ENCODE peak calls at places on chromosomes 3 and 15, in five cellular contexts. A is GM12878, D is neural progenitor cell, H is adrenal gland, F is aorta. S is an unnamed sample.
A peak's percentile ranks its signal among the peaks of the same experiment; 100 is the strongest.

GRCh38 chr3:177320765-177321247 is 123.5 kb upstream of the TBL1XR1 start:
- DNase-seq in A (no peak), H (no peak), F (no peak), D (no peak), S (no peak)

GRCh38 chr3:113783980-113784379 is 37.1 kb downstream of the ATP6V1A start:
- DNase-seq in D (no peak), F (no peak), A (no peak), H (no peak), S (no peak)

GRCh38 chr15:98518823-98519561 is 129.3 kb upstream of the IGF1R start:
- DNase-seq in D (peak; percentile 90), H (peak; percentile 43), A (no peak), F (peak; percentile 61), S (peak; percentile 27)

GRCh38 chr3:132911741-132912415 is 126.3 kb upstream of the TMEM108 start:
- DNase-seq in H (no peak), D (no peak), A (no peak), F (no peak), S (no peak)

GRCh38 chr3:89656388-89656787 is 549.0 kb downstream of the EPHA3 start:
- DNase-seq in F (no peak), A (no peak), D (no peak), H (no peak), S (no peak)

GRCh38 chr3:78629544-78629943 is 1138.3 kb downstream of the ROBO1 start:
- DNase-seq in D (no peak), A (no peak), H (no peak), F (no peak), S (no peak)

GRCh38 chr15:94262201-94262600 is 30.8 kb downstream of the MCTP2 start:
- DNase-seq in D (no peak), A (no peak), H (no peak), F (no peak), S (no peak)

GRCh38 chr3:127535901-127536817 is 54.4 kb downstream of the TPRA1 start:
- DNase-seq in A (no peak), H (no peak), D (no peak), F (no peak), S (no peak)

GRCh38 chr15:80003171-80003570 is 32.2 kb upstream of the BCL2A1 start:
- DNase-seq in D (no peak), A (no peak), F (no peak), H (no peak), S (no peak)

GRCh38 chr15:44584162-44584749 is 47.3 kb downstream of the EIF3J start:
- DNase-seq in A (no peak), D (peak; percentile 44), F (peak; percentile 53), H (peak; percentile 30), S (no peak)

GRCh38 chr3:10558726-10559125 is 53.3 kb upstream of the ATP2B2 start:
- DNase-seq in D (no peak), A (no peak), F (no peak), H (no peak), S (no peak)

GRCh38 chr15:62848631-62849050 is 193.9 kb upstream of the TPM1 start:
- DNase-seq in H (no peak), D (no peak), F (no peak), A (no peak), S (no peak)

GRCh38 chr15:98547741-98548166 is 100.6 kb upstream of the IGF1R start:
- DNase-seq in F (no peak), D (peak; percentile 44), H (no peak), A (no peak), S (no peak)

GRCh38 chr3:111244760-111245159 is 173.1 kb downstream of the NECTIN3 start:
- DNase-seq in D (peak; percentile 11), H (no peak), A (no peak), F (no peak), S (no peak)

GRCh38 chr15:63668601-63669000 is 71.4 kb downstream of the FBXL22 start:
- DNase-seq in F (no peak), A (no peak), H (no peak), D (no peak), S (no peak)

GRCh38 chr15:85854345-85855097 is 59.8 kb upstream of the KLHL25 start:
- DNase-seq in F (no peak), A (no peak), D (peak; percentile 76), H (peak; percentile 72), S (no peak)

GRCh38 chr3:32376098-32376497 is 15.6 kb upstream of the CMTM7 start:
- DNase-seq in H (no peak), D (no peak), F (no peak), A (no peak), S (no peak)

GRCh38 chr3:58521002-58521670 is 15.9 kb downstream of the ACOX2 start:
- DNase-seq in F (no peak), D (peak; percentile 57), H (no peak), A (no peak), S (no peak)

GRCh38 chr3:185215873-185216586 is 37.8 kb downstream of the EHHADH start:
- DNase-seq in D (no peak), H (no peak), F (no peak), A (no peak), S (no peak)

GRCh38 chr15:66907826-66908502 is 157.4 kb upstream of the SMAD3 start:
- DNase-seq in A (peak; percentile 39), F (peak; percentile 90), D (no peak), H (peak; percentile 70), S (no peak)

GRCh38 chr3:122936335-122936734 is 91.2 kb downstream of the SEMA5B start:
- DNase-seq in H (no peak), A (no peak), F (no peak), D (no peak), S (no peak)

GRCh38 chr3:160478338-160478737 is 28.8 kb upstream of the TRIM59 start:
- DNase-seq in H (no peak), F (no peak), A (no peak), D (no peak), S (no peak)

GRCh38 chr15:32857732-32858131 is 139.9 kb downstream of the GREM1 start:
- DNase-seq in H (no peak), F (no peak), D (no peak), A (no peak), S (no peak)
- H3K27ac ChIP-seq in H (no peak overlapping the region), F (no peak overlapping the region), D (no peak overlapping the region), A (no peak overlapping the region), S (no peak overlapping the region)

DNA sequence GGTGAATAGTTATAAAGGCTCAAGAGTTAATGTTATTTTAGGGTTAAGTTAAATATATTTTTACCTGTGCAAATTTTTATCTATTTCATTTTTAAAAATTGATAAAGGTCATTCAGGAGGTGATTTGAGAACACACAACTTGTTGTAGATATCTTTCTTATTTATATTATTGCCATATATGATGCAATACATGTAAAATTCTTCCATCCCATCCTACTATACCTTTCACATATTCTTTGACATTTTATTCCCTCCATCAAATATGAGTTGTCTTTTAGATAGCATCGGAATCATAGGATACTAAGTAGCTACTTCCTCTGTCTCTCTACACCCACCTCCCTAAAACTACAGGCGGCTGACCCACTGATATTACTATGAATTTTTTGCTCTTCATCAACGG is 734.1 kb downstream of the FHIT start:
- DNase-seq in H (no peak), A (no peak), F (no peak), D (no peak), S (no peak)
- H3K27ac ChIP-seq in H (no peak overlapping the region), A (no peak overlapping the region), F (no peak overlapping the region), D (no peak overlapping the region), S (no peak overlapping the region)

DNA sequence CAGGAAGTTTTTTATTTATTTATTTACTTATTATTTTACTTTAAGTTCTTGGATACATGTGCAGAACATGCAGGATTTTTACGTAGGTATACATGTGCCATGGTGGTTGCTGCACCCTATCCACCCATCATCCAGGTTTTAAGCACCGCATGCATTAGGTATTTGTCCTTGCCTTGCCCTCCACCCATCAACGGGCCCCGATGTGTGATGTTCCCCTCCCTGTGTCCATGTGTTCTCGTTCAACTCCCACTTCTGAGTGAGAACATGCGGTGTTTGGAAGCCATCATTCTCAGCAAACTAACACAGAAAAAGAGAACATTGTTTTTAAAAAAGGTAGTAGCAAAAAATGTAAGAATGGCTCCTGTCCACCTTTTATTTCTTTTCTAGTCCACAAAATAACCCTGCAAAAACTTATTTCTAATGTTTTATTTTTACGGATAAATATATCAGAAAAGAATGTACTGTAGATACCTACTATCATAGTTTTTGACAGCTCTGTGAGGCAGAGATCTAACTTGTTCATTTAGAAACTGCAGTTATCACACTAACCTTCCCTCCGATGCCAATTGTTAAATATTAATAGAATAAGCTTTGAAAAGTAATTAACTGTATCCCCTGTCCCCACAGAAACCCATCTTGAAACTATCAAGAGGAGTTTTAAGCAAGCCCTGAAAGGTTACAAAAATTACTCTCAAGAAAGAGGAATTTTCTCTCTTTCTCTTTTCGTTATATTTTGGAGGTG is 189.2 kb downstream of the LPP start:
- DNase-seq in F (no peak), D (no peak), A (no peak), H (no peak), S (no peak)
- H3K27ac ChIP-seq in F (no peak overlapping the region), D (no peak overlapping the region), A (no peak overlapping the region), H (no peak overlapping the region), S (no peak overlapping the region)

DNA sequence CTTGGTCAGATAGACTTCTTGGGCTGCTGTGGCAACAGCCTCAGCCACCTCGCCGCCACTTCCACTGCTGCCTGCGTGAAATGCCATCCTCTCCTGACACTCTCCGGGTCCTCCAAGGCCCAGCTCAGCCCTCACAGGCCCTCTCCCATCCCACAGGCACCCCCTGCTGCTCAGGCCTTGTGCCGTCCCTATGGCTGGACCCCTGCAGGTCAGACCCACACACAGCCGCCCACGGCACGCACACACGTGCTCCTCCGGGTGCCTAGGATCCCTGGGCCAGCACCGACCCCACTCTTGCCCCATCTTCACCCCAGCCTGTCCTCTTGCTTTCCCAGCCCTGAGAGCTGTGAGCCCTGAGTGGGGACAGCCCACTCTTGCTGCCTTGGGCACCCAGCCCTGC is 19.7 kb downstream of the CFAP100 start:
- DNase-seq in F (peak; percentile 37), H (no peak), A (no peak), D (no peak), S (no peak)
- H3K27ac ChIP-seq in F (no peak overlapping the region), H (no peak overlapping the region), A (no peak overlapping the region), D (no peak overlapping the region), S (no peak overlapping the region)

GRCh38 chr3:23646201-23646955 is 159.4 kb upstream of the UBE2E1 start:
- DNase-seq in F (no peak), A (no peak), D (no peak), H (no peak), S (no peak)

GRCh38 chr3:23644099-23644498 is 161.7 kb upstream of the UBE2E1 start:
- DNase-seq in A (no peak), F (no peak), D (no peak), H (no peak), S (no peak)

GRCh38 chr3:23644741-23645140 is 161.0 kb upstream of the UBE2E1 start:
- DNase-seq in F (no peak), H (no peak), D (no peak), A (no peak), S (no peak)

GRCh38 chr3:23647706-23648258 is 158.0 kb upstream of the UBE2E1 start:
- DNase-seq in F (no peak), H (no peak), D (no peak), A (no peak), S (no peak)

DNA sequence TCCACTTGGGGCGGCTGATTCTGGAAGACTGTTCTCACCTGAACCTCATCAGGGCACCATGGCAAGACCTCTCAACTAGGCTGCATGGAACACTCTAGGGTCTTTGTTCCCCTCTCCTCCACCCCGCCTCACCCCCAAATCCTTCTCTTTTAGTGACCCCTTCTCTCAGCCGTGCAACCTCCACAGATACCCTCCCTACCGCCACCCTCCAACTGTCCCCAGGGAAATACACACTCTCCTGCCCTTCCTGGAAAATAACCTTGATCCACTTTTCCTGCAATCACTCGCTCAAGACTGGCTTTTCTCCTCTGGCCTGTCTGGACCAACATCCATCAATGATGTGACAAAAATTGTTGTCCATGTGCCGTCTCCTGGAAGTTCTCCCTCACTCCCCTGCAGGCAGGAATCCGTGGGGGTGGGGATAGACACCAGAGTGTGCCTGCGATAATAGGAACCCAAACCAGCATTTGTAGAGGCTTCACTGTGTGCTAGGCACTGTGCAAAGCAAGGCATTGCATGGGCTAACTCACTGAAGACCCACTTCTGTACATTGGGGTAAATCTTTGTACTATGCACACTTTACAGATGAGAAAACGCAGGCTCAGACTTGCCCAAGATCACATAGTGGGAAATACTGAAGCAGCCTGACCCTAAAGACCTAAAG is 160.1 kb upstream of the UBE2E1 start:
- DNase-seq in D (no peak), A (no peak), F (no peak), H (no peak), S (no peak)
- H3K27ac ChIP-seq in D (no peak overlapping the region), A (no peak overlapping the region), F (no peak overlapping the region), H (no peak overlapping the region), S (no peak overlapping the region)